ENCODE peak calls at places on chromosomes 12 and 14, in four cellular contexts. One of them, this sample, is unnamed.

GRCh38 chr12:100716949-100717732 is 77.4 kb upstream of the ANO4 start:
- DNase-seq in HepG2: no peak
- DNase-seq in HCT116: no peak
- DNase-seq in K562: no peak
- DNase-seq in this sample: no peak

GRCh38 chr12:120885521-120885920 is 18.6 kb downstream of the SPPL3 start:
- DNase-seq in HCT116: no peak
- DNase-seq in HepG2: no peak
- DNase-seq in K562: no peak
- DNase-seq in this sample: no peak

GRCh38 chr14:102826751-102827675 is 49.8 kb downstream of the TRAF3 start:
- DNase-seq in HepG2: no peak
- DNase-seq in HCT116: no peak
- DNase-seq in K562: no peak
- DNase-seq in this sample: no peak

GRCh38 chr12:7156259-7157197 is 26.4 kb downstream of the CLSTN3 start:
- DNase-seq in HepG2: no peak
- DNase-seq in K562: no peak
- DNase-seq in HCT116: no peak
- DNase-seq in this sample: no peak

GRCh38 chr14:45698462-45699134 is 445.6 kb upstream of the MIS18BP1 start:
- DNase-seq in HCT116: no peak
- DNase-seq in K562: no peak
- DNase-seq in HepG2: no peak
- DNase-seq in this sample: no peak

GRCh38 chr14:24297190-24297964 is 2.2 kb downstream of the DHRS1 start:
- DNase-seq in HepG2: peak
- DNase-seq in HCT116: no peak
- DNase-seq in K562: no peak
- DNase-seq in this sample: no peak

GRCh38 chr12:59486827-59487226 is 109.0 kb upstream of the SLC16A7 start:
- DNase-seq in HepG2: no peak
- DNase-seq in K562: no peak
- DNase-seq in HCT116: no peak
- DNase-seq in this sample: no peak

GRCh38 chr12:110224379-110225304 is 56.4 kb upstream of the ATP2A2 start:
- DNase-seq in K562: no peak
- DNase-seq in HCT116: no peak
- DNase-seq in HepG2: peak
- DNase-seq in this sample: no peak

GRCh38 chr14:24674204-24674970 is 40.4 kb upstream of the GZMB start:
- DNase-seq in K562: no peak
- DNase-seq in HCT116: no peak
- DNase-seq in HepG2: no peak
- DNase-seq in this sample: no peak

GRCh38 chr14:98501335-98501734 is 770.7 kb downstream of the BCL11B start:
- DNase-seq in HCT116: no peak
- DNase-seq in HepG2: no peak
- DNase-seq in K562: no peak
- DNase-seq in this sample: no peak

GRCh38 chr14:20610002-20610765 is 19.0 kb upstream of the RNASE12 start:
- DNase-seq in HCT116: no peak
- DNase-seq in HepG2: peak
- DNase-seq in K562: peak
- DNase-seq in this sample: peak

GRCh38 chr12:31370645-31371620 is 45.0 kb upstream of the SINHCAF start:
- DNase-seq in K562: no peak
- DNase-seq in HepG2: peak
- DNase-seq in HCT116: no peak
- DNase-seq in this sample: no peak

GRCh38 chr14:61355892-61356325 is 34.5 kb downstream of the PRKCH start:
- DNase-seq in K562: no peak
- DNase-seq in HCT116: peak
- DNase-seq in HepG2: peak
- DNase-seq in this sample: no peak

GRCh38 chr12:71439613-71440392 is at the start of gene LGR5:
- DNase-seq in K562: no peak
- DNase-seq in HCT116: no peak
- DNase-seq in HepG2: peak
- DNase-seq in this sample: no peak

GRCh38 chr12:12185424-12185823 is 81.4 kb downstream of the LRP6 start:
- DNase-seq in HepG2: no peak
- DNase-seq in K562: no peak
- DNase-seq in HCT116: no peak
- DNase-seq in this sample: no peak

GRCh38 chr14:39181026-39181692 is 6.1 kb downstream of the PNN start:
- DNase-seq in HepG2: no peak
- DNase-seq in K562: no peak
- DNase-seq in HCT116: no peak
- DNase-seq in this sample: no peak

GRCh38 chr12:109277899-109278762 is 31.0 kb downstream of the FOXN4 start:
- DNase-seq in HepG2: peak
- DNase-seq in HCT116: no peak
- DNase-seq in K562: no peak
- DNase-seq in this sample: no peak

GRCh38 chr12:103540319-103540718 is 44.6 kb upstream of the C12orf42 start:
- DNase-seq in HepG2: no peak
- DNase-seq in HCT116: no peak
- DNase-seq in K562: no peak
- DNase-seq in this sample: no peak

GRCh38 chr12:124518051-124518932 is 49.1 kb downstream of the NCOR2 start:
- DNase-seq in K562: no peak
- DNase-seq in HCT116: peak
- DNase-seq in HepG2: peak
- DNase-seq in this sample: peak

GRCh38 chr14:69464829-69465228 is 19.7 kb upstream of the PLEKHD1 start:
- DNase-seq in K562: no peak
- DNase-seq in HCT116: no peak
- DNase-seq in HepG2: no peak
- DNase-seq in this sample: no peak

GRCh38 chr14:33686856-33687255 is 264.0 kb downstream of the EGLN3 start:
- DNase-seq in HCT116: no peak
- DNase-seq in K562: no peak
- DNase-seq in HepG2: no peak
- DNase-seq in this sample: no peak

GRCh38 chr14:103140316-103141109 is 17.3 kb downstream of the TNFAIP2 start:
- DNase-seq in K562: no peak
- DNase-seq in HCT116: no peak
- DNase-seq in HepG2: peak
- DNase-seq in this sample: no peak

GRCh38 chr14:54169254-54169924 is 212.8 kb upstream of the BMP4 start:
- DNase-seq in HCT116: peak
- DNase-seq in K562: no peak
- DNase-seq in HepG2: no peak
- DNase-seq in this sample: no peak

GRCh38 chr12:6828671-6829531 is 694 bp downstream of the P3H3 start:
- DNase-seq in HCT116: no peak
- DNase-seq in HepG2: no peak
- DNase-seq in K562: peak
- DNase-seq in this sample: no peak

GRCh38 chr12:67043771-67044170 is 225.4 kb upstream of the CAND1 start:
- DNase-seq in HepG2: no peak
- DNase-seq in HCT116: no peak
- DNase-seq in K562: no peak
- DNase-seq in this sample: no peak

GRCh38 chr14:33842299-33842698 is 108.6 kb downstream of the EGLN3 start:
- DNase-seq in K562: no peak
- DNase-seq in HCT116: no peak
- DNase-seq in HepG2: no peak
- DNase-seq in this sample: no peak

GRCh38 chr14:85601246-85601645 is 71.3 kb downstream of the FLRT2 start:
- DNase-seq in HCT116: no peak
- DNase-seq in HepG2: no peak
- DNase-seq in K562: no peak
- DNase-seq in this sample: no peak

DNA sequence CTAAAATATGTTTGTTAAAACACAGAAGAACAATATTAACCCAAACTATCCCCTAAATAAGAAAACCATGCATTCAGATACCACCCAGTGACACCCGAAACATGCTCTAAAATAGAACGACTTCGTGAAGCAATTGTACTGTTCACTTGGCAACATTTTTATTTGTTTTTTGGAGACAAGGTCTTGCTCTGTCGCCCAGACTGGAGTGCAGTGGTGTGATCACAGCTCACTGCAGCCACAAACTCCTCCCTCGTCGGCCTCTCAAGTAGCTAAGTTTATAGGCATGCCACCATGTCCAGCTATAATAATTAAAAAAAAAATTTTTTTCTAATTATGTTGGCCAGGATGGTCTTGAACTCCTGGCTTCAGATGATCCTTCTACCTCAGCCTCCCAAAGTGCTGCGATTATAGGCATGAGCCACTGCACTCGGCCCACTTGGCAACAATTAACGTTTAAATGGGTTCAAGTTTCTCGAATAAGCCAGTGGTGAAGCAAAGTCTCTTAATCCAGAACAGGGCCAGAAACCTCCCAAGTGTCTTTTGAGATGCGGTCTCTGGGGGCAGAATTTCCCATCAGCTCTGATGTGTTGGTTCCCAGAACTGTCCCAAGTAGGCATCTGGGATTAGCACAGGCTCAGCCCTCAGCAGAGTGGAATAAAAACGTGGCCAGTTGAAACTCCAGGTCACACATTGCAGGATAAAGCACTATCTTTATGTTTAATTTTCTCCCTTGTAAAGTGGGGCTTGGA is 74.5 kb downstream of the TMCC3 start:
- DNase-seq in HepG2: no peak
- DNase-seq in HCT116: no peak
- DNase-seq in K562: no peak
- DNase-seq in this sample: no peak
- TF ChIP-seq CTCF in HepG2: no peak
- TF ChIP-seq CTCF in HCT116: no peak
- TF ChIP-seq CTCF in K562: no peak
- TF ChIP-seq CTCF in this sample: no peak

GRCh38 chr14:99945732-99946651 is 119.2 kb upstream of the EVL start:
- DNase-seq in K562: no peak
- DNase-seq in HCT116: no peak
- DNase-seq in HepG2: no peak
- DNase-seq in this sample: no peak

GRCh38 chr14:99943620-99944019 is 121.6 kb upstream of the EVL start:
- DNase-seq in K562: no peak
- DNase-seq in HCT116: no peak
- DNase-seq in HepG2: no peak
- DNase-seq in this sample: no peak

GRCh38 chr14:99947695-99948094 is 117.5 kb upstream of the EVL start:
- DNase-seq in K562: no peak
- DNase-seq in HepG2: peak
- DNase-seq in HCT116: no peak
- DNase-seq in this sample: no peak

GRCh38 chr14:99944241-99944651 is 121.0 kb upstream of the EVL start:
- DNase-seq in HCT116: no peak
- DNase-seq in HepG2: peak
- DNase-seq in K562: no peak
- DNase-seq in this sample: no peak

GRCh38 chr14:99946652-99947489 is 118.4 kb upstream of the EVL start:
- DNase-seq in K562: peak
- DNase-seq in HCT116: no peak
- DNase-seq in HepG2: no peak
- DNase-seq in this sample: no peak
- TF ChIP-seq SIN3A in K562: no peak
- TF ChIP-seq SIN3A in HCT116: no peak
- TF ChIP-seq SIN3A in HepG2: no peak
- TF ChIP-seq SIN3A in this sample: no peak

GRCh38 chr14:52111583-52111982 is 42.7 kb upstream of the NID2 start:
- DNase-seq in K562: no peak
- DNase-seq in HepG2: no peak
- DNase-seq in HCT116: peak
- DNase-seq in this sample: no peak
- TF ChIP-seq TCF7L2 in K562: no peak
- TF ChIP-seq TCF7L2 in HepG2: no peak
- TF ChIP-seq TCF7L2 in HCT116: no peak
- TF ChIP-seq TCF7L2 in this sample: no peak

GRCh38 chr12:97716356-97716755 is 253.8 kb downstream of the RMST start:
- DNase-seq in HepG2: peak
- DNase-seq in K562: no peak
- DNase-seq in HCT116: no peak
- DNase-seq in this sample: no peak
- TF ChIP-seq CTCF in HepG2: peak
- TF ChIP-seq CTCF in K562: no peak
- TF ChIP-seq CTCF in HCT116: no peak
- TF ChIP-seq CTCF in this sample: peak